ENCODE peak calls at places on chromosomes 1 and 21, in seven cellular contexts. Q, R, A, L, M, V and K are unnamed samples.

GRCh38 chr1:154272217-154272998 is at the start of gene HAX1:
- DNase-seq in Q (peak; percentile 97), R (peak; percentile 92), A (peak; percentile 92), L (peak; percentile 97), M (peak; percentile 94), V (peak; percentile 96), K (peak; percentile 92)

GRCh38 chr1:27383661-27384060 is 528 bp upstream of the CD164L2 start:
- DNase-seq in Q (no peak), R (no peak), A (no peak), L (no peak), M (no peak), V (no peak), K (no peak)

GRCh38 chr1:158496379-158496778 is 24.4 kb downstream of the OR10R2 start:
- DNase-seq in Q (peak; percentile 3), R (peak; percentile 51), A (no peak), L (no peak), M (no peak), V (no peak), K (no peak)

GRCh38 chr1:171917361-171917760 is 76.1 kb downstream of the DNM3 start:
- DNase-seq in Q (no peak), R (no peak), A (no peak), L (no peak), M (no peak), V (no peak), K (no peak)

GRCh38 chr1:2593251-2593878 is 6.8 kb downstream of the PRXL2B start:
- DNase-seq in Q (no peak), R (no peak), A (no peak), L (no peak), M (no peak), V (no peak), K (peak; percentile 3)

GRCh38 chr1:9860887-9861286 is 37.1 kb upstream of the CLSTN1 start:
- DNase-seq in Q (no peak), R (no peak), A (no peak), L (no peak), M (no peak), V (no peak), K (no peak)

GRCh38 chr1:30908446-30908885 is at the start of gene SDC3:
- DNase-seq in Q (no peak), R (peak; percentile 85), A (peak; percentile 32), L (no peak), M (no peak), V (no peak), K (no peak)

GRCh38 chr1:4091996-4092395 is 191.9 kb upstream of the C1orf174 start:
- DNase-seq in Q (no peak), R (no peak), A (no peak), L (no peak), M (no peak), V (no peak), K (no peak)

GRCh38 chr1:247373721-247374141 is 42.1 kb upstream of the ZNF496 start:
- DNase-seq in Q (no peak), R (peak; percentile 67), A (peak; percentile 41), L (no peak), M (no peak), V (peak; percentile 36), K (peak; percentile 65)

GRCh38 chr21:43210454-43211084 is 41.8 kb downstream of the CRYAA start:
- DNase-seq in Q (no peak), R (no peak), A (no peak), L (peak; percentile 38), M (no peak), V (no peak), K (peak; percentile 27)

GRCh38 chr1:10900691-10901090 is 104.2 kb upstream of the CASZ1 start:
- DNase-seq in Q (no peak), R (no peak), A (no peak), L (no peak), M (peak; percentile 95), V (no peak), K (no peak)

GRCh38 chr1:233638513-233638912 is 24.6 kb downstream of the KCNK1 start:
- DNase-seq in Q (no peak), R (no peak), A (no peak), L (no peak), M (no peak), V (no peak), K (no peak)

GRCh38 chr1:236896716-236897115 is 101.6 kb downstream of the MTR start:
- DNase-seq in Q (no peak), R (no peak), A (no peak), L (no peak), M (no peak), V (no peak), K (no peak)

GRCh38 chr1:77652179-77652745 is 30.2 kb downstream of the ZZZ3 start:
- DNase-seq in Q (no peak), R (no peak), A (no peak), L (no peak), M (no peak), V (peak; percentile 29), K (no peak)

GRCh38 chr21:46099476-46099875 is 1.6 kb downstream of the COL6A2 start:
- DNase-seq in Q (peak; percentile 64), R (peak; percentile 34), A (peak; percentile 41), L (peak; percentile 77), M (no peak), V (peak; percentile 54), K (peak; percentile 48)

GRCh38 chr1:86419277-86419903 is 4.6 kb upstream of the CLCA2 start:
- DNase-seq in Q (peak; percentile 19), R (peak; percentile 15), A (no peak), L (no peak), M (peak; percentile 62), V (peak; percentile 45), K (peak; percentile 8)

GRCh38 chr1:114152211-114153050 is 1.2 kb downstream of the SYT6 start:
- DNase-seq in Q (peak; percentile 29), R (peak; percentile 75), A (peak; percentile 33), L (no peak), M (no peak), V (peak; percentile 29), K (peak; percentile 7)

GRCh38 chr1:168609133-168609715 is 32.8 kb downstream of the XCL1 start:
- DNase-seq in Q (peak; percentile 63), R (peak; percentile 45), A (peak; percentile 34), L (peak; percentile 87), M (no peak), V (peak; percentile 21), K (no peak)

GRCh38 chr1:222034790-222035189 is 292.9 kb upstream of the DUSP10 start:
- DNase-seq in Q (no peak), R (no peak), A (no peak), L (no peak), M (no peak), V (peak; percentile 45), K (no peak)

GRCh38 chr1:112544753-112545152 is 36.0 kb downstream of the WNT2B start:
- DNase-seq in Q (no peak), R (no peak), A (no peak), L (no peak), M (peak; percentile 85), V (peak; percentile 75), K (no peak)

GRCh38 chr1:2358651-2359640 is 32.4 kb downstream of the MORN1 start:
- DNase-seq in Q (no peak), R (no peak), A (no peak), L (no peak), M (no peak), V (no peak), K (no peak)

GRCh38 chr1:197145451-197146029 is 929 bp downstream of the ASPM start:
- DNase-seq in Q (peak; percentile 26), R (no peak), A (no peak), L (no peak), M (no peak), V (peak; percentile 31), K (no peak)

DNA sequence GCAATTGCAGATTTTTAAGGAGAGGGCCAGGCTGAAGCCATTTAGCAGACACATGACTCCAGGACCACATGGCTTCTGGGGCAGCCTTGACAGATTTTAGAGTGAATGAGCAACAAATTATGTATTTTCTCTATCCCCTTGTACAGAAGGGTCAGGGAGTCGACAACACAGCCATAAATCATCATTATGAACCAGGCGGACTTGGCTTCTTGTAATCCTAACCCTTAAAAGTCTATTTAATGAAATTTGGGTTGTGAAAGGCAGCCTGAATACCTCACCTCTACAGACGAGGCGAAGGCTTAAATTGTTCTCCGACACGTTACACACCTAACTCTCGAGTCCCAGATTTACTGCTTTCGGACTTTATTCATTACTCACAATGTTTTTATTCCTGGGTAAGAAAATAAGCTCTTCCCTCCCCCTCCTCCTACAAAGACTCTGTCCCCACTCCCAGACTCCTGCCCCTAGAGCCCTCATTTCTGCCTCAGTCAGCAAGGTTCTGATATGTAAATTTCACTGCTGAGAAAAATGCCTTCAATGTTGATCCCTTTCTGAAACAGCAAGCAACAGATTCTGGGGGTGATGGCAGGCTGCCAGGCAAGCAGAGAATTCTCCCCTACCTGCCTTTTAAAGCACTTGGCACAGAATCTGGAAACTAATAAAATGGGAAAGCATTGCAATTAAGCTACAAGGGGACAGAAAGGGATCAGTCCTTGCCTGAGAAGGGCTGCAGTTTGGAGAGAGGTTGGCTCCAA is 51.6 kb downstream of the PLPP3 start:
- DNase-seq in Q (no peak), R (no peak), A (no peak), L (no peak), M (no peak), V (peak; percentile 33), K (no peak)
- H3K27ac ChIP-seq in Q (no peak overlapping the region), R (peak overlapping the region; percentile 59), A (peak overlapping the region; percentile 82), L (no peak overlapping the region), M (peak overlapping the region; percentile 15), V (no peak overlapping the region), K (no peak overlapping the region)

GRCh38 chr1:21668232-21669032 is 725 bp downstream of the RAP1GAP start:
- DNase-seq in Q (no peak), R (peak; percentile 44), A (no peak), L (no peak), M (no peak), V (no peak), K (no peak)

GRCh38 chr1:21670059-21670881 is 1.1 kb upstream of the RAP1GAP start:
- DNase-seq in Q (peak; percentile 16), R (no peak), A (no peak), L (no peak), M (no peak), V (no peak), K (no peak)

GRCh38 chr1:21669287-21670058 is at the start of gene RAP1GAP:
- DNase-seq in Q (peak; percentile 21), R (peak; percentile 79), A (no peak), L (no peak), M (no peak), V (no peak), K (no peak)

GRCh38 chr1:21667348-21668231 is 1.6 kb downstream of the RAP1GAP start:
- DNase-seq in Q (no peak), R (no peak), A (no peak), L (no peak), M (no peak), V (no peak), K (no peak)

DNA sequence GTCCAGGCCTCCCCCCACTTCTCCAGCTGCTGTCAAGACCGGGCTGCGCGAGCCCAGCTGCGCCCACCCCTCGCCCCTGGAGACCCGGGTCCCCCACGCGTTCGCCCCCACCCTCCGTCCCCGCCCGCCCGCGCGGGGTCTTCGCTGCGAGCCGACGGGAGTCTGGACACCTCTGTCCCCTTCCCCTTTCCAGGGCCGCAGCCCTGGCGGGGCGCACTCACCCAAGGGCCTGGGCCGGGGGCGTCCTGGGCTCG is 197 bp downstream of the RAP1GAP start:
- DNase-seq in Q (no peak), R (peak; percentile 18), A (no peak), L (no peak), M (no peak), V (no peak), K (no peak)
- H3K27ac ChIP-seq in Q (no peak overlapping the region), R (no peak overlapping the region), A (no peak overlapping the region), L (no peak overlapping the region), M (no peak overlapping the region), V (no peak overlapping the region), K (no peak overlapping the region)

GRCh38 chr1:57281324-57281723 is 142.5 kb downstream of the DAB1 start:
- DNase-seq in Q (no peak), R (no peak), A (no peak), L (no peak), M (no peak), V (no peak), K (no peak)
- H3K27ac ChIP-seq in Q (no peak overlapping the region), R (no peak overlapping the region), A (no peak overlapping the region), L (no peak overlapping the region), M (no peak overlapping the region), V (no peak overlapping the region), K (no peak overlapping the region)

GRCh38 chr1:33610391-33610790 is 137.9 kb downstream of the ZSCAN20 start:
- DNase-seq in Q (no peak), R (no peak), A (no peak), L (peak; percentile 41), M (no peak), V (no peak), K (no peak)
- H3K27ac ChIP-seq in Q (no peak overlapping the region), R (no peak overlapping the region), A (peak overlapping the region; percentile 3), L (no peak overlapping the region), M (no peak overlapping the region), V (no peak overlapping the region), K (no peak overlapping the region)